ENCODE peak calls at places on chromosome 6, in seven cellular contexts. P is cardiac fibroblast, F is pancreas, R is progenitor cell of endocrine pancreas, G is WTC11, O is tibial artery, L is RWPE2. U is an unnamed sample.

GRCh38 chr6:163355471-163355991 is 59.0 kb upstream of the QKI start:
- DNase-seq in P (peak; percentile 88), L (no peak), G (no peak), O (peak; percentile 72), F (no peak), R (no peak), U (no peak)

GRCh38 chr6:2766767-2767314 is 1.6 kb downstream of the WRNIP1 start:
- DNase-seq in O (no peak), F (no peak), G (no peak), P (peak; percentile 45), R (no peak), L (no peak), U (no peak)

GRCh38 chr6:109454483-109455160 is 950 bp downstream of the MICAL1 start:
- DNase-seq in L (no peak), G (no peak), F (no peak), O (peak; percentile 66), R (no peak), P (no peak), U (no peak)

GRCh38 chr6:31663961-31664789 is 622 bp downstream of the GPANK1 start:
- DNase-seq in R (no peak), P (peak; percentile 82), F (no peak), O (peak; percentile 70), L (no peak), G (no peak), U (no peak)

GRCh38 chr6:52843600-52843999 is 3.0 kb upstream of the GSTA5 start:
- DNase-seq in R (no peak), F (no peak), P (no peak), O (no peak), G (no peak), L (no peak), U (no peak)

GRCh38 chr6:158566207-158566818 is 6.4 kb downstream of the TMEM181 start:
- DNase-seq in P (no peak), O (no peak), F (no peak), R (no peak), G (no peak), L (no peak), U (no peak)

GRCh38 chr6:134870677-134871498 is 79.0 kb downstream of the ALDH8A1 start:
- DNase-seq in R (no peak), P (peak; percentile 38), F (no peak), G (no peak), L (no peak), O (no peak), U (no peak)

GRCh38 chr6:54115966-54116365 is 4.7 kb downstream of the MLIP start:
- DNase-seq in L (no peak), O (no peak), F (no peak), P (no peak), G (no peak), R (no peak), U (no peak)

GRCh38 chr6:134074151-134074712 is 21.8 kb upstream of the SLC2A12 start:
- DNase-seq in F (no peak), P (no peak), G (peak; percentile 75), O (no peak), R (peak; percentile 27), L (no peak), U (peak; percentile 56)

GRCh38 chr6:122719176-122719575 is 60.3 kb upstream of the FABP7 start:
- DNase-seq in G (no peak), R (no peak), P (no peak), F (no peak), L (no peak), O (no peak), U (no peak)

GRCh38 chr6:2900821-2901644 is 2.1 kb downstream of the SERPINB9 start:
- DNase-seq in R (no peak), F (no peak), G (no peak), O (no peak), L (no peak), P (peak; percentile 17), U (no peak)

GRCh38 chr6:14713008-14713452 is 532.8 kb upstream of the JARID2 start:
- DNase-seq in L (no peak), P (peak; percentile 85), G (no peak), F (no peak), R (no peak), O (no peak), U (no peak)

GRCh38 chr6:30935018-30935417 is 3.0 kb upstream of the SFTA2 start:
- DNase-seq in O (no peak), G (no peak), R (no peak), P (peak; percentile 28), F (no peak), L (no peak), U (no peak)

GRCh38 chr6:83463886-83464285 is 33.0 kb upstream of the ME1 start:
- DNase-seq in G (no peak), O (no peak), R (no peak), F (no peak), P (peak; percentile 57), L (no peak), U (no peak)

GRCh38 chr6:137697267-137697938 is 169.7 kb upstream of the TNFAIP3 start:
- DNase-seq in G (peak; percentile 19), R (no peak), P (peak; percentile 47), F (peak; percentile 72), O (no peak), L (no peak), U (peak; percentile 51)

GRCh38 chr6:99612551-99613397 is 6.1 kb downstream of the PRDM13 start:
- DNase-seq in G (no peak), P (no peak), F (no peak), O (no peak), L (no peak), R (no peak), U (no peak)

GRCh38 chr6:40417031-40417430 is 170.1 kb downstream of the LRFN2 start:
- DNase-seq in F (no peak), L (no peak), O (no peak), R (no peak), P (no peak), G (no peak), U (no peak)

GRCh38 chr6:79377830-79378460 is 143.5 kb upstream of the HMGN3 start:
- DNase-seq in P (peak; percentile 71), G (no peak), L (no peak), R (no peak), O (no peak), F (no peak), U (no peak)

GRCh38 chr6:48844696-48845095 is 618.4 kb downstream of the MMUT start:
- DNase-seq in F (no peak), G (no peak), L (no peak), O (no peak), P (no peak), R (no peak), U (no peak)

GRCh38 chr6:158185729-158186456 is 17.7 kb downstream of the GTF2H5 start:
- DNase-seq in P (peak; percentile 65), O (no peak), L (no peak), F (no peak), G (no peak), R (no peak), U (no peak)

GRCh38 chr6:118893095-118893881 is 664 bp upstream of the ASF1A start:
- DNase-seq in L (no peak), G (no peak), F (peak; percentile 35), P (peak; percentile 82), O (peak; percentile 31), R (no peak), U (peak; percentile 29)

GRCh38 chr6:35014341-35014740 is 125.3 kb downstream of the ANKS1A start:
- DNase-seq in O (no peak), L (no peak), R (no peak), G (no peak), F (no peak), P (no peak), U (no peak)

GRCh38 chr6:31734703-31735500 is 1.4 kb downstream of the CLIC1 start:
- DNase-seq in F (no peak), G (no peak), R (no peak), O (peak; percentile 53), P (peak; percentile 86), L (no peak), U (peak; percentile 38)

GRCh38 chr6:129598244-129599187 is 111.5 kb downstream of the ARHGAP18 start:
- DNase-seq in O (no peak), L (no peak), F (no peak), G (no peak), R (no peak), P (peak; percentile 90), U (peak; percentile 29)

GRCh38 chr6:35091353-35092083 is 49.6 kb downstream of the TCP11 start:
- DNase-seq in P (no peak), G (no peak), F (no peak), O (no peak), R (no peak), L (no peak), U (no peak)

GRCh38 chr6:42532038-42532669 is 31.7 kb upstream of the UBR2 start:
- DNase-seq in R (no peak), G (no peak), L (no peak), P (peak; percentile 81), O (no peak), F (peak; percentile 26), U (peak; percentile 14)

GRCh38 chr6:13563009-13563408 is 11.4 kb upstream of the SIRT5 start:
- DNase-seq in L (no peak), F (no peak), O (no peak), P (no peak), R (no peak), G (no peak), U (no peak)

GRCh38 chr6:166462461-166463135 is 79.9 kb upstream of the MPC1 start:
- DNase-seq in P (no peak), L (no peak), G (no peak), R (no peak), O (no peak), F (no peak), U (no peak)
- TF ChIP-seq CTCF in P (no peak), L (no peak), G (no peak), R (no peak), O (no peak), F (no peak), U (no peak)

DNA sequence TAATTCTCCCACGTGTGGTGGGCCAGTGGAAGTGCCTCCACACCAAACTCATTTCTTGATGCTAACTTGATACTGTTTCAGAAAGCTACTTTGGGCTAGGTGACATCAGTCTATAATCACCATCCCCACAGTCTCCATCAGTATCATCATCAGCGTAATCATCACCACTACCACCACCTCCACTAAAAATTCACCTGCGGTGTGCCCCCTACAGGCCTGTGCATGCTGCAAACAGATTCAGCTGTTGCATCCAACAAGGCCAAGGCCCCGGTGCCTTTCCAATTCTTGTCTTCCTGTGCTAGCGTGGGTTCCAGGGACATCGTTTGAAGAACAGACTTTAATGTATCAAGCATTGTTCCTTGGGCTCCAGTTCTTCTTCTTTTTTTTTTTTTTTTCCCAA is 201.3 kb upstream of the EXOC2 start:
- DNase-seq in F (no peak), G (peak; percentile 54), R (no peak), O (no peak), L (no peak), P (no peak), U (peak; percentile 22)
- TF ChIP-seq CTCF in F (no peak), G (peak; percentile 40), R (peak; percentile 13), O (no peak), L (no peak), P (no peak), U (no peak)

GRCh38 chr6:47079638-47080037 is 37.5 kb upstream of the ADGRF1 start:
- DNase-seq in F (no peak), O (no peak), L (no peak), R (no peak), G (peak; percentile 18), P (peak; percentile 16), U (no peak)
- TF ChIP-seq CTCF in F (no peak), O (no peak), L (no peak), R (peak; percentile 14), G (no peak), P (peak; percentile 25), U (peak; percentile 17)

DNA sequence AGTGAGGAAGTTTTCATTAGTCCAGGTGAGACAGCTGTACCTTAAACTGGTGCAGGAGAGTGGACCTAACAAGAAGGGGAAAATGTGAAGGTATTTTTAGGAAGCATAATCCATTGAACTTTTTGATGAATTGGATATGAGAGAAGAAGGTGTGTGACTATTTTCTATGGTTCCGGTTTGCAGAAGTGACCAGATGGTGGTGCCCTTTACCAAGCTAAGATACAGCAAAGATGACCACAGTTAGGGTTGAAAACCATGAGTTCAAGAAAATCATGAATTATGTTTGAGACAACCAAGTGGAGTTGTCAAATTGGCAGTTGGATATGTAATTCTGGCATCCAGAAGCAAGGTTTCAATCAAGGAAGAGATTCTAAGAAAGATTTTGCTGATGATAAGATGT is 61.9 kb upstream of the NRSN1 start:
- DNase-seq in G (peak; percentile 20), O (no peak), L (no peak), P (no peak), F (no peak), R (peak; percentile 13), U (peak; percentile 43)
- TF ChIP-seq CTCF in G (peak; percentile 43), O (no peak), L (peak; percentile 51), P (no peak), F (no peak), R (peak; percentile 72), U (peak; percentile 58)